ENCODE peak calls at places on chromosomes 4 and X, in eight cellular contexts. N, P, R, M, I, V, Z and E are unnamed samples.

GRCh38 chr4:54498661-54499111 is 159.1 kb upstream of the KIT start:
- DNase-seq in N (no peak), P (no peak), R (no peak), M (peak; percentile 52), I (no peak), V (no peak), Z (no peak), E (no peak)

GRCh38 chr4:20151436-20151835 is 100.3 kb upstream of the SLIT2 start:
- DNase-seq in N (no peak), P (no peak), R (no peak), M (no peak), I (no peak), V (no peak), Z (no peak), E (no peak)

GRCh38 chrX:110987292-110987691 is 108.7 kb upstream of the PAK3 start:
- DNase-seq in N (no peak), P (no peak), R (peak; percentile 85), M (no peak), I (peak; percentile 15), V (no peak), Z (no peak), E (peak; percentile 17)

GRCh38 chrX:98605941-98606340 is 1722.2 kb downstream of the RPA4 start:
- DNase-seq in N (no peak), P (no peak), R (no peak), M (no peak), I (no peak), V (no peak), Z (no peak), E (no peak)

GRCh38 chr4:154471924-154472323 is 19.7 kb downstream of the DCHS2 start:
- DNase-seq in N (no peak), P (no peak), R (no peak), M (no peak), I (no peak), V (peak; percentile 24), Z (no peak), E (no peak)

GRCh38 chr4:8916914-8917305 is 45.3 kb upstream of the HMX1 start:
- DNase-seq in N (no peak), P (no peak), R (no peak), M (no peak), I (no peak), V (no peak), Z (no peak), E (no peak)

GRCh38 chr4:145944886-145945285 is 6.3 kb upstream of the ZNF827 start:
- DNase-seq in N (no peak), P (no peak), R (no peak), M (no peak), I (no peak), V (no peak), Z (no peak), E (no peak)

GRCh38 chr4:46432923-46433322 is 43.0 kb upstream of the GABRA2 start:
- DNase-seq in N (no peak), P (no peak), R (no peak), M (peak; percentile 50), I (no peak), V (no peak), Z (no peak), E (no peak)

GRCh38 chr4:74480267-74480666 is 35.3 kb downstream of the AREG start:
- DNase-seq in N (no peak), P (no peak), R (no peak), M (no peak), I (no peak), V (no peak), Z (no peak), E (no peak)

GRCh38 chr4:1376841-1377605 is 29.2 kb downstream of the NKX1-1 start:
- DNase-seq in N (no peak), P (no peak), R (peak; percentile 70), M (no peak), I (no peak), V (no peak), Z (no peak), E (no peak)

GRCh38 chr4:30822911-30823529 is 102.9 kb downstream of the PCDH7 start:
- DNase-seq in N (no peak), P (no peak), R (no peak), M (no peak), I (no peak), V (no peak), Z (no peak), E (no peak)

GRCh38 chrX:96433409-96434122 is 251.1 kb upstream of the DIAPH2 start:
- DNase-seq in N (no peak), P (no peak), R (no peak), M (no peak), I (no peak), V (no peak), Z (no peak), E (no peak)

GRCh38 chr4:140069068-140069467 is 84.9 kb downstream of the MAML3 start:
- DNase-seq in N (no peak), P (no peak), R (no peak), M (peak; percentile 32), I (no peak), V (no peak), Z (no peak), E (no peak)

GRCh38 chr4:86582453-86582852 is 11.7 kb upstream of the PTPN13 start:
- DNase-seq in N (no peak), P (no peak), R (no peak), M (no peak), I (no peak), V (no peak), Z (no peak), E (no peak)

DNA sequence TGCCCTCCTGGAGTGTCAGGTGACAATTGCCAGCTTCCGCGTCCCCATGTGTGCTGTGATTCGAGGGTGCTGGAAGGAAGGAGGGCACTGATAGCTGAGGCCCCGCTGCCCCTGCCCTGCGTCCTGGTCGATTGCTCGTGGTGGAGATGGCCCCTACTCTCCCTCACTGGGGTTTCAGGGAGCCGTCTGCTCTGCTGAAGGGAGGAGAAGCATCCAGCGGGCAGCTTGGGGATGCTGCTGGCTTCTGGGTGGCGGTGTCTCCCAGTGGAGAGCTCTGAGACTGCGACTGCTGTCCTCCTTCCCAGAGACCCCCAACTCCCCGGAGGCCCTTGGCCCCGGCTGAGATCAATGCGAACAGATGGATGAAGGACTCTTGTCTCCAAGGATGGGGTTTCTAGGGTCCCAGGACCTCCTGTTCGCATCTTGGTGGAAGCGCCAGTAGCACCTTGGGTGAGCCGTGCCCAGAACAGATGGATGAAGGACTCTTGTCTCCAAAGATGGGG is 98.6 kb downstream of the PSAPL1 start:
- DNase-seq in N (no peak), P (no peak), R (no peak), M (no peak), I (no peak), V (no peak), Z (no peak), E (no peak)
- TF ChIP-seq CTCF in N (no peak), P (no peak), R (no peak), M (no peak), I (no peak), V (no peak), Z (no peak), E (peak; percentile 10)

DNA sequence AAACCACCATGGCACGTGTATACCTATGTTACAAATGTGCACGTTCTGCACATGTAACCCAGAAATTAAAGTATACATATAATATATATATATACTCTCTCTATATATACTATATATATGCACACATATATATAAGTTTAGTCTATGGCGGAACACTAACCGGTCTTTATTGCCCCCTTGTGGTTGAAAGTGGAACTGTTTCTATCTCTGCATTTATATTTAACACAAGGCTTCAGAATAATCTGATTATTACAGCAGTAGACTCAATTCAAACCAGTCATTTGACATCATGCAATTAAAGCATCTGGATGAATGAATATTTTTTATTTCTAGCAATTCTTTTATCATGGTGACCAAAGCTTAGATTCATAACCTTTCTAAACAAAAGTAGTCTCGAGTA is 14.6 kb downstream of the RAB9B start:
- DNase-seq in N (no peak), P (no peak), R (no peak), M (peak; percentile 49), I (peak; percentile 74), V (peak; percentile 14), Z (peak; percentile 32), E (peak; percentile 27)
- TF ChIP-seq CTCF in N (peak; percentile 44), P (peak; percentile 79), R (peak; percentile 94), M (peak; percentile 54), I (peak; percentile 41), V (peak; percentile 35), Z (peak; percentile 64), E (peak; percentile 86)

GRCh38 chrX:13279279-13280009 is 40.4 kb downstream of the ATXN3L start:
- DNase-seq in N (no peak), P (no peak), R (peak; percentile 62), M (no peak), I (no peak), V (no peak), Z (no peak), E (no peak)
- TF ChIP-seq CTCF in N (no peak), P (no peak), R (no peak), M (no peak), I (no peak), V (no peak), Z (no peak), E (no peak)

GRCh38 chr4:85228264-85228663 is 246.7 kb upstream of the ARHGAP24 start:
- DNase-seq in N (no peak), P (no peak), R (no peak), M (no peak), I (no peak), V (no peak), Z (no peak), E (no peak)
- TF ChIP-seq CTCF in N (no peak), P (no peak), R (peak; percentile 51), M (no peak), I (no peak), V (no peak), Z (no peak), E (no peak)

DNA sequence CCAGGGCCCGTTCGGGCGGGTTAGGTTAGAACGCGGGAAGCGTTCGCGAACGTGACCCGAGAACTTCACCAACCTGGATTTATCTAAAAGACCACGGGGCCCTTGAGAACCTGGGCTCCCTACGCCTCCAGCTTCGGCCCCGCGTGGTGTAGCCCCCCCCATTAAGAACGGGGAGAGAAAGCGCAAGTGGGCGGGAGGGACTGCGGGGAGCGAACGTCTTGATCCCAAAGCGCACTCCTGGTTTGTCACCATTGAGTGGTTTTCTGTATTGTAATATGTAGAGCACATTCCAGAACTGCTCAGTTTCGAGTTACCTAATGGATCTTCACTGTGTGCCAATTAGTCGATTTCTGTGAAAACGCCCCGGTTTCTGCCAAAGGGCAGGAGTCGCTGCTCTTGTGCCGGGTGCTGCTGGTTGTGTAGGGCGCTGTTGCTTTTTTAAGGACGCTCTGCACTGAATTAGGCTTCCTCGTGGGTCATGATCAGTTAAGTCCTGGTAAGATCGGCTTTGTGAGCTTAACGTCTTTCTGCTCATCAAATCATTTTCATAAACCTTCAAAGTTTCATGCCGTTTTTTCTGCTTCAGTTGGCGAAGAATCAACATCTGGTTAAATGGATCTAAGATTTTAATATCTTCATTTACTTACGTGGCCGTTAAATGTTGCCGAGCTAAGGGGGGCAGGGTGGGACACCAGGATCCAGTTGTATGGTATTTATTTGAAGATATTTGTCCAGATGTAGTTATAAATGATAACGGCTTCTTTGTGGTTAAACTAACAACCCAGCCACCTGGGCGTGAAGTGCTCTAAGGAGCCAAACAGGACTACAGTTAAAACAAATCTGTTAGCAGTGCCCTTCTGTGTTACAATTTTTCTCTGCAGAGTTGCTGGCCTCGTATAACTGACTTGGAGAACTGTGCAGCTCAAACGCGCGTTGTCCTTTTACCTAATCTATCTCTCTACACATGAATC is 808 bp downstream of the MND1 start:
- DNase-seq in N (no peak), P (no peak), R (peak; percentile 82), M (peak; percentile 63), I (peak; percentile 53), V (peak; percentile 36), Z (peak; percentile 56), E (peak; percentile 43)
- TF ChIP-seq CTCF in N (peak; percentile 21), P (no peak), R (peak; percentile 23), M (peak; percentile 10), I (no peak), V (no peak), Z (no peak), E (no peak)